ENCODE peak calls at places on chromosomes 3 and 15, in six cellular contexts. F, K, A, S, J and D are unnamed samples.
A peak's percentile ranks its signal among the peaks of the same experiment; 100 is the strongest.

GRCh38 chr3:187211532-187212274 is 14.4 kb downstream of the RTP1 start:
- DNase-seq in S (no peak), K (no peak), F (no peak), A (no peak), J (peak; percentile 52), D (no peak)

GRCh38 chr3:115885621-115886020 is 262.3 kb downstream of the GAP43 start:
- DNase-seq in F (no peak), J (no peak), S (no peak), A (no peak), K (no peak), D (no peak)

GRCh38 chr3:30649572-30650310 is 43.3 kb downstream of the TGFBR2 start:
- DNase-seq in F (no peak), J (no peak), A (no peak), K (no peak), S (no peak), D (no peak)

GRCh38 chr3:101182734-101183133 is 137.6 kb downstream of the IMPG2 start:
- DNase-seq in F (no peak), S (no peak), A (no peak), K (no peak), J (no peak), D (no peak)

GRCh38 chr3:193190387-193190786 is 50.6 kb upstream of the PLAAT1 start:
- DNase-seq in J (no peak), S (no peak), A (no peak), K (no peak), F (no peak), D (no peak)

GRCh38 chr15:28112962-28113361 is 13.8 kb upstream of the OCA2 start:
- DNase-seq in A (no peak), J (no peak), K (no peak), F (no peak), S (peak; percentile 44), D (peak; percentile 85)

GRCh38 chr3:56921573-56922571 is 120.1 kb upstream of the ARHGEF3 start:
- DNase-seq in S (no peak), A (no peak), K (no peak), F (peak; percentile 31), J (no peak), D (no peak)

GRCh38 chr3:171561601-171562323 is 101.6 kb upstream of the TNIK start:
- DNase-seq in K (no peak), J (no peak), S (no peak), F (no peak), A (no peak), D (no peak)

GRCh38 chr15:89785771-89786135 is 9.6 kb downstream of the MESP2 start:
- DNase-seq in F (no peak), A (no peak), J (no peak), S (no peak), K (no peak), D (no peak)

GRCh38 chr15:85692873-85693272 is 101.9 kb downstream of the KLHL25 start:
- DNase-seq in J (no peak), F (no peak), K (no peak), S (no peak), A (no peak), D (no peak)